ENCODE peak calls at places on chromosome 18, in seven cellular contexts. D is hypothalamus; U is mucosa of descending colon; N is adipocyte; I is stimulated activated naive CD8-positive, alpha-beta T cell treated with anti-CD3 and anti-CD28 coated beads, Interleukin-15, amount 100 ng/mL, for 72 hours; X is Kasumi-1; C is AG04449. Q is an unnamed sample.

GRCh38 chr18:75635096-75635495 is 207.6 kb upstream of the SMIM21 start:
- DNase-seq in D (no peak), U (no peak), N (no peak), I (no peak), X (no peak), C (no peak), Q (no peak)

GRCh38 chr18:2570772-2571199 is 519 bp downstream of the METTL4 start:
- DNase-seq in D (peak; percentile 27), U (peak; percentile 84), N (peak; percentile 85), I (peak; percentile 69), X (peak; percentile 81), C (peak; percentile 16), Q (peak; percentile 66)

GRCh38 chr18:24402209-24402785 is 4.7 kb upstream of the OSBPL1A start:
- DNase-seq in D (no peak), U (no peak), N (no peak), I (no peak), X (no peak), C (no peak), Q (no peak)

GRCh38 chr18:63236417-63236816 is 83.2 kb downstream of the BCL2 start:
- DNase-seq in D (no peak), U (no peak), N (no peak), I (no peak), X (peak; percentile 80), C (no peak), Q (no peak)

GRCh38 chr18:28176933-28177827 is at the start of gene CDH2:
- DNase-seq in D (peak; percentile 64), U (no peak), N (peak; percentile 89), I (peak; percentile 21), X (peak; percentile 67), C (peak; percentile 47), Q (peak; percentile 88)

GRCh38 chr18:38369772-38370690 is 804.4 kb upstream of the CELF4 start:
- DNase-seq in D (no peak), U (no peak), N (no peak), I (no peak), X (no peak), C (no peak), Q (no peak)

GRCh38 chr18:64333584-64333983 is 184.7 kb upstream of the LINC00305 start:
- DNase-seq in D (no peak), U (no peak), N (no peak), I (no peak), X (no peak), C (no peak), Q (no peak)

GRCh38 chr18:62832282-62832681 is 116.9 kb downstream of the PHLPP1 start:
- DNase-seq in D (no peak), U (no peak), N (no peak), I (no peak), X (peak; percentile 33), C (no peak), Q (no peak)

GRCh38 chr18:23134780-23135678 is at the start of gene CABLES1:
- DNase-seq in D (peak; percentile 62), U (peak; percentile 76), N (peak; percentile 71), I (peak; percentile 41), X (peak; percentile 8), C (no peak), Q (peak; percentile 43)

GRCh38 chr18:48123324-48123723 is 192.9 kb upstream of the SMAD2 start:
- DNase-seq in D (no peak), U (no peak), N (no peak), I (no peak), X (no peak), C (no peak), Q (no peak)

GRCh38 chr18:77131652-77132368 is 773 bp downstream of the MBP start:
- DNase-seq in D (no peak), U (peak; percentile 87), N (peak; percentile 34), I (peak; percentile 28), X (no peak), C (no peak), Q (no peak)

GRCh38 chr18:45566025-45566740 is 49.1 kb upstream of the SLC14A2 start:
- DNase-seq in D (no peak), U (no peak), N (peak; percentile 90), I (no peak), X (no peak), C (peak; percentile 86), Q (peak; percentile 97)

GRCh38 chr18:72700961-72701710 is 157.0 kb upstream of the CBLN2 start:
- DNase-seq in D (no peak), U (no peak), N (peak; percentile 79), I (no peak), X (peak; percentile 57), C (no peak), Q (peak; percentile 2)

GRCh38 chr18:59681521-59682004 is 15.7 kb downstream of the CCBE1 start:
- DNase-seq in D (no peak), U (no peak), N (no peak), I (no peak), X (no peak), C (no peak), Q (no peak)

GRCh38 chr18:9802774-9803697 is 82.7 kb upstream of the TXNDC2 start:
- DNase-seq in D (no peak), U (no peak), N (peak; percentile 51), I (no peak), X (no peak), C (no peak), Q (no peak)

GRCh38 chr18:2313332-2313731 is 258.0 kb downstream of the METTL4 start:
- DNase-seq in D (no peak), U (no peak), N (no peak), I (no peak), X (no peak), C (no peak), Q (no peak)

GRCh38 chr18:6414118-6414722 is 491 bp downstream of the L3MBTL4 start:
- DNase-seq in D (peak; percentile 32), U (peak; percentile 81), N (peak; percentile 52), I (peak; percentile 59), X (no peak), C (no peak), Q (no peak)

GRCh38 chr18:58674159-58674558 is 2.9 kb downstream of the MALT1 start:
- DNase-seq in D (no peak), U (no peak), N (no peak), I (no peak), X (no peak), C (no peak), Q (no peak)

GRCh38 chr18:62788891-62789290 is 73.5 kb downstream of the PHLPP1 start:
- DNase-seq in D (no peak), U (no peak), N (peak; percentile 13), I (no peak), X (no peak), C (no peak), Q (peak; percentile 50)

GRCh38 chr18:58005885-58006523 is 38.0 kb upstream of the NEDD4L start:
- DNase-seq in D (no peak), U (no peak), N (peak; percentile 11), I (no peak), X (no peak), C (peak; percentile 10), Q (peak; percentile 71)

GRCh38 chr18:75408554-75409506 is 18.7 kb downstream of the SMIM21 start:
- DNase-seq in D (no peak), U (no peak), N (peak; percentile 88), I (peak; percentile 52), X (no peak), C (peak; percentile 93), Q (peak; percentile 99)

GRCh38 chr18:74914052-74914591 is 294.8 kb downstream of the PTGR3 start:
- DNase-seq in D (no peak), U (no peak), N (no peak), I (no peak), X (no peak), C (no peak), Q (no peak)

GRCh38 chr18:12777543-12777942 is 74.7 kb downstream of the PSMG2 start:
- DNase-seq in D (no peak), U (no peak), N (no peak), I (no peak), X (no peak), C (no peak), Q (no peak)

GRCh38 chr18:57077005-57077735 is 69.7 kb upstream of the BOD1L2 start:
- DNase-seq in D (no peak), U (no peak), N (no peak), I (no peak), X (no peak), C (no peak), Q (no peak)

GRCh38 chr18:43882358-43882757 is 605.1 kb upstream of the SYT4 start:
- DNase-seq in D (no peak), U (no peak), N (no peak), I (no peak), X (no peak), C (no peak), Q (no peak)

GRCh38 chr18:9684901-9685738 is 23.0 kb upstream of the RAB31 start:
- DNase-seq in D (no peak), U (no peak), N (peak; percentile 81), I (no peak), X (peak; percentile 42), C (no peak), Q (peak; percentile 80)

GRCh38 chr18:64405161-64405560 is 256.3 kb upstream of the LINC00305 start:
- DNase-seq in D (no peak), U (no peak), N (no peak), I (no peak), X (no peak), C (no peak), Q (no peak)

Q was measured in astrocyte.